ENCODE peak calls at places on chromosomes 2 and 18, in five cellular contexts. A is thyroid gland, L is lower leg skin, X is cardiac muscle cell, T is mesendoderm. I is an unnamed sample.

GRCh38 chr2:133171396-133172004 is 396.8 kb downstream of the NCKAP5 start:
- DNase-seq in A (no peak), L (no peak), X (peak), T (peak), I (no peak)

GRCh38 chr2:22375094-22375493 is 1009.9 kb upstream of the KLHL29 start:
- DNase-seq in A (no peak), L (no peak), X (no peak), T (peak), I (no peak)

GRCh38 chr2:182694189-182694588 is 21.9 kb upstream of the DNAJC10 start:
- DNase-seq in A (no peak), L (no peak), X (no peak), T (no peak), I (no peak)

GRCh38 chr18:50428531-50429206 is 53.8 kb downstream of the SKA1 start:
- DNase-seq in A (no peak), L (no peak), X (peak), T (peak), I (no peak)

GRCh38 chr2:3466482-3466863 is 52.9 kb downstream of the ADI1 start:
- DNase-seq in A (no peak), L (no peak), X (no peak), T (no peak), I (no peak)

GRCh38 chr2:54419855-54420550 is 36.1 kb upstream of the SPTBN1 start:
- DNase-seq in A (no peak), L (no peak), X (no peak), T (no peak), I (no peak)

GRCh38 chr2:90069290-90069894 is 1377.9 kb downstream of the RPIA start:
- DNase-seq in A (peak), L (no peak), X (peak), T (peak), I (peak)

GRCh38 chr2:203951366-203951902 is 14.9 kb downstream of the ICOS start:
- DNase-seq in A (no peak), L (no peak), X (no peak), T (no peak), I (peak)

GRCh38 chr18:63476666-63477065 is at the start of gene SERPINB5:
- DNase-seq in A (peak), L (peak), X (no peak), T (no peak), I (no peak)

GRCh38 chr2:1850031-1850430 is 105.7 kb upstream of the PXDN start:
- DNase-seq in A (no peak), L (no peak), X (no peak), T (no peak), I (no peak)

GRCh38 chr2:152562208-152562884 is 154.9 kb downstream of the PRPF40A start:
- DNase-seq in A (no peak), L (no peak), X (no peak), T (no peak), I (no peak)
- H3K4me3 ChIP-seq in A (no peak), L (no peak), X (no peak), T (no peak), I (no peak)

DNA sequence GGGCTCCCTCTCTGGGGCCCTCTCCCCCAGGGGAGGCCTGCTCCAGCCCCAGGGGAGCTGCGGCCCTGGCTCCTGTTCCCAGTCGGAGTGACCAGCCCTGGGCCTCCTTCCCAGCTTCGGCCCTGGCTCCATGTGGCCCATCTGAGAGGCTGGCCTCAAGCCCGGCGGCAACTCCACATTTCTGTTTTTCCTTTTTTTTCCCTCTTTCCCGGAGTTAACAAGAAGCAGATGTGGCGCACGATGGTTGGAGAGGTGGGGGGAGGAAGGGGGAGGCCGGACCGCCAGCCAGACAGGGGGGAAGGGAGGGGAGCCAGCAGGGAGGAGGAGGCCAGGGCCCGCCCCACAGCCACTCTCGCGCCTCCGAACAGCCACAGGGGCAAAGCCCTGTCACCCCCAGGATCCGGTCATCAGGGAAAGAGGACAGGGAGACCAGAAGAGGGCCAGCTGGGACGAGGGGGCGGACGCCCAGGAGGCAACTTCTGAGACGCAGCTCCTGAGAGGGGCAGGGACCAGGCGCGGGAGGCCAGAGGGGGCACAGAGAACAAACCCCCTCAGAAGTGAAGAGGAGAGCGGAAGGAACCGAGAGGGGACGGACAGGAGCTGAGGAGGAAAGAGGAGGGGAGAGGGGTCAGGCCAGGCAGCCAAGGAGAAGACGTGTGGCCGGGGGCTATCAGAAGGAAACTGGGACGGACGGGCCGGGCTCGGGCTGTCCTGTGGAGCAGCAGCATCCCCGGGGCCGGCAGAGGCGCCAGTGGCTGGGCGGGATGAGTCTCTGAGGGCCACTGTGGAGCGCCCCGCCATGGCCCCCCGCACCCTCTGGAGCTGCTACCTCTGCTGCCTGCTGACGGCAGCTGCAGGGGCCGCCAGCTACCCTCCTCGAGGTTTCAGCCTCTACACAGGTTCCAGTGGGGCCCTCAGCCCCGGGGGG is at the start of gene EMILIN1:
- DNase-seq in A (peak), L (peak), X (peak), T (peak), I (no peak)
- H3K4me3 ChIP-seq in A (no peak), L (peak), X (no peak), T (no peak), I (no peak)

GRCh38 chr2:27544143-27544821 is 38.6 kb upstream of the ZNF512 start:
- DNase-seq in A (no peak), L (no peak), X (no peak), T (no peak), I (no peak)

GRCh38 chr2:27551514-27551913 is 31.3 kb upstream of the ZNF512 start:
- DNase-seq in A (no peak), L (no peak), X (no peak), T (no peak), I (no peak)

GRCh38 chr2:27549303-27549702 is 33.5 kb upstream of the ZNF512 start:
- DNase-seq in A (no peak), L (no peak), X (no peak), T (no peak), I (no peak)

DNA sequence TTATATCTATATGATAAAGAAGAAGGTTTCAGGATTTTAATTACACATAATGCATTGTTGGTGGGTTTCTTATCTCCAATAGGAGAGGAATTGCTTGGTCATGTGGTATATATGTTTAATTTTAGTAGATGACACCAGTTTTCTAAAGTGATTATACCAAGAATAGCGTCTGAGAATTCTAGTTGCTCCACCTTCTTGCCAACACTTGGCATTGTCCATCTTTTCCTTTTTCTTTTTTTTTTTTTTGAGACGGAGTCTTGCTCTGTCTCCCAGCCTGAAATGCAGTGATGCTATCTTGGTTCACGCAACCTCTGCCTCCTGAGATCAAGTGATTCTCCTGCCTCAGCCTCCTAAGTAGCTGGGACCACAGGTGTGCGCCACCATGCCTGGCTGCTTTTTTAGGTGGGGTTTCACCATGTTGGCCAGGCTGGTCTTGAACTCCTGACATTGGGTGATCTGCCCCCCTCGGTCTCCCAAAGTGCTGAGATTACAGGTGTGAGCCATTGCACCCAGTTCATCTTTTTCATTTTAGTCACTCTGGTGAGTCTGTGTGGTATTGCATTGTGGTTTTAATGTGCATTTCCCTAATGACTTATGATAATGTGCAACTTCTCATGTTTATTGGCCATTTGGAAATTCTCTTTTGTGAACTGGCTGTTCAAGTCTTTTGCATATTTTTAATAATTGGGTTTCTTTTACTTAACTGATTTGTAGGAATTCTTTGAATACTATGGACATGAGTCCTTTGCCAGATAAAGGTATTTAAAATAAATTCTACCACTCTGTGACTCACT is 37.3 kb upstream of the ZNF512 start:
- DNase-seq in A (no peak), L (no peak), X (no peak), T (no peak), I (no peak)
- H3K4me3 ChIP-seq in A (no peak), L (no peak), X (no peak), T (no peak), I (no peak)

GRCh38 chr2:37816686-37817085 is 108.4 kb upstream of the RMDN2 start:
- DNase-seq in A (no peak), L (peak), X (no peak), T (no peak), I (no peak)

GRCh38 chr2:37820471-37820991 is 104.6 kb upstream of the RMDN2 start:
- DNase-seq in A (no peak), L (peak), X (no peak), T (no peak), I (no peak)

GRCh38 chr2:37816036-37816435 is 109.1 kb upstream of the RMDN2 start:
- DNase-seq in A (no peak), L (peak), X (no peak), T (no peak), I (no peak)

GRCh38 chr2:37819228-37819627 is 105.9 kb upstream of the RMDN2 start:
- DNase-seq in A (no peak), L (peak), X (no peak), T (no peak), I (no peak)
- H3K4me3 ChIP-seq in A (no peak), L (no peak), X (no peak), T (no peak), I (no peak)

GRCh38 chr2:208010501-208010900 is 14.8 kb downstream of the PLEKHM3 start:
- DNase-seq in A (no peak), L (no peak), X (no peak), T (no peak), I (no peak)
- H3K4me3 ChIP-seq in A (no peak), L (no peak), X (no peak), T (no peak), I (no peak)

DNA sequence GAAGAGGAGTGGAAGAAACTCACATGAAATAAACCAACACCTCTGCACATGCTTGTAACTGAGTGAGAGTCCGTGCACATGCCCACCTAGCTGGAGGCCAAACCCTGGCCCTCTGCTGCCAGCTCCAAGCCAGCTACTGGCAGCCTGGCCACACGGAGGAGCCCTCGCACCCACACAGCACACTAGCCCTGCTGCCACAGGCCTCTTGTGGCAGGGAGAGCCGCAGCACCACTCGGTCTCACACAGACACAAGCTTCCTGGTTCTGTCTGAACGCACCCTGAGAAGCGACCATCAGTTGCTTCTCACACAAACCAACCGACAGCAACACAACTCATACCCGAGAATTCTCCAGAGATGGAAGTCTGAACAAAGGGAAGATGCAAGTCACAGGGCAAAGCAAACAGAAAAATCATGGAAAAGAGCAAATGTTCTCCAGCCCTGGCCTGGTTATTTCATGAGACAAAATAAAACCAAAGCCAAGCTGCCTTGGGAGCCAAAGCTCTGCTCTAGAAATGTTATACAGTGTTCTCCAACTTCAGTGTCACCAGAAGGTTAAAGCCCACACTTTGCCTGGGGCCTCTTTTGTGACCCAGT is 65.1 kb downstream of the FBXO15 start:
- DNase-seq in A (no peak), L (no peak), X (peak), T (peak), I (peak)
- H3K4me3 ChIP-seq in A (no peak), L (no peak), X (no peak), T (no peak), I (no peak)